ENCODE peak calls at places on chromosomes 5 and 9, in nine cellular contexts. R is stimulated activated CD8-positive, alpha-beta memory T cell treated with anti-CD3 and anti-CD28 coated beads, Interleukin-2, amount 100 ng/mL, for 1 hour; K is CD8-positive, alpha-beta T cell; Z is mucosa of gallbladder; Y is NCI-H1092 treated with DMSO at 0.1 percent for 48 hours; N is endodermal cell; V is head of caudate nucleus; H is NCI-H526; U is NCI-H2171 treated with DMSO at 0.1 percent for 48 hours. P is an unnamed sample.

GRCh38 chr9:109311731-109312130 is 9.1 kb downstream of the EPB41L4B start:
- DNase-seq in R (no peak), K (no peak), Z (no peak), Y (peak; percentile 64), N (no peak), V (no peak), H (peak; percentile 75), U (peak; percentile 98), P (no peak)

GRCh38 chr5:112885001-112885400 is 23.9 kb downstream of the SRP19 start:
- DNase-seq in R (no peak), K (no peak), Z (no peak), Y (no peak), N (no peak), V (peak; percentile 49), H (no peak), U (no peak), P (no peak)

GRCh38 chr5:170067152-170067551 is 38.5 kb upstream of the FOXI1 start:
- DNase-seq in R (no peak), K (no peak), Z (no peak), Y (no peak), N (no peak), V (no peak), H (peak; percentile 34), U (peak; percentile 62), P (no peak)

GRCh38 chr9:133999866-134000265 is 7.7 kb upstream of the VAV2 start:
- DNase-seq in R (no peak), K (no peak), Z (no peak), Y (no peak), N (no peak), V (no peak), H (no peak), U (no peak), P (no peak)

GRCh38 chr5:167819406-167819805 is 472.0 kb upstream of the WWC1 start:
- DNase-seq in R (no peak), K (no peak), Z (no peak), Y (no peak), N (no peak), V (no peak), H (no peak), U (no peak), P (no peak)

GRCh38 chr9:69976165-69976564 is 67.5 kb upstream of the MAMDC2 start:
- DNase-seq in R (no peak), K (no peak), Z (no peak), Y (no peak), N (no peak), V (no peak), H (no peak), U (peak; percentile 9), P (no peak)

GRCh38 chr5:176772271-176773210 is 37.8 kb upstream of the UNC5A start:
- DNase-seq in R (no peak), K (no peak), Z (no peak), Y (no peak), N (peak; percentile 31), V (no peak), H (no peak), U (no peak), P (no peak)

GRCh38 chr5:141475625-141476131 is at the start of gene PCDHGC3:
- DNase-seq in R (no peak), K (no peak), Z (peak; percentile 93), Y (peak; percentile 65), N (peak; percentile 97), V (peak; percentile 89), H (peak; percentile 94), U (peak; percentile 87), P (no peak)

GRCh38 chr9:125537442-125538091 is 169.4 kb downstream of the MAPKAP1 start:
- DNase-seq in R (no peak), K (no peak), Z (no peak), Y (no peak), N (no peak), V (no peak), H (no peak), U (no peak), P (no peak)

GRCh38 chr9:30078195-30078594 is 2306.2 kb upstream of the ACO1 start:
- DNase-seq in R (no peak), K (no peak), Z (no peak), Y (no peak), N (no peak), V (no peak), H (no peak), U (no peak), P (no peak)

GRCh38 chr5:20601678-20602100 is 613.7 kb upstream of the CDH18 start:
- DNase-seq in R (no peak), K (no peak), Z (no peak), Y (no peak), N (peak; percentile 89), V (no peak), H (peak; percentile 69), U (peak; percentile 44), P (no peak)

GRCh38 chr9:76756273-76756650 is 8.0 kb upstream of the PCA3 start:
- DNase-seq in R (no peak), K (no peak), Z (peak; percentile 16), Y (peak; percentile 73), N (peak; percentile 80), V (peak; percentile 24), H (peak; percentile 52), U (peak; percentile 41), P (no peak)

GRCh38 chr9:98861881-98862501 is 54.5 kb downstream of the GALNT12 start:
- DNase-seq in R (no peak), K (no peak), Z (no peak), Y (no peak), N (no peak), V (no peak), H (no peak), U (no peak), P (no peak)

GRCh38 chr9:134683714-134684374 is 42.2 kb downstream of the COL5A1 start:
- DNase-seq in R (no peak), K (no peak), Z (no peak), Y (no peak), N (no peak), V (no peak), H (no peak), U (no peak), P (no peak)

GRCh38 chr9:137727716-137728115 is 108.9 kb downstream of the EHMT1 start:
- DNase-seq in R (no peak), K (no peak), Z (no peak), Y (no peak), N (no peak), V (no peak), H (no peak), U (no peak), P (no peak)

GRCh38 chr9:127919253-127919815 is 2.5 kb upstream of the ST6GALNAC4 start:
- DNase-seq in R (no peak), K (no peak), Z (peak; percentile 89), Y (no peak), N (no peak), V (peak; percentile 69), H (no peak), U (no peak), P (no peak)

GRCh38 chr5:173265433-173265832 is 30.4 kb upstream of the NKX2-5 start:
- DNase-seq in R (no peak), K (no peak), Z (no peak), Y (no peak), N (no peak), V (no peak), H (no peak), U (no peak), P (no peak)

GRCh38 chr5:181053760-181054122 is 13.7 kb downstream of the BTNL9 start:
- DNase-seq in R (no peak), K (no peak), Z (no peak), Y (no peak), N (no peak), V (no peak), H (no peak), U (no peak), P (no peak)

GRCh38 chr9:78620303-78620702 is 323.4 kb downstream of the PSAT1 start:
- DNase-seq in R (no peak), K (no peak), Z (no peak), Y (no peak), N (no peak), V (no peak), H (no peak), U (no peak), P (no peak)

GRCh38 chr5:159965031-159965837 is 43.7 kb upstream of the TTC1 start:
- DNase-seq in R (no peak), K (no peak), Z (peak; percentile 40), Y (peak; percentile 0), N (peak; percentile 90), V (peak; percentile 17), H (peak; percentile 62), U (no peak), P (peak; percentile 2)

GRCh38 chr9:137619240-137620090 is 660 bp downstream of the EHMT1 start:
- DNase-seq in R (no peak), K (no peak), Z (no peak), Y (peak; percentile 19), N (no peak), V (peak; percentile 28), H (peak; percentile 47), U (peak; percentile 40), P (no peak)

GRCh38 chr9:133099726-133100517 is 21.1 kb downstream of the RALGDS start:
- DNase-seq in R (no peak), K (no peak), Z (no peak), Y (no peak), N (no peak), V (no peak), H (no peak), U (no peak), P (no peak)

GRCh38 chr9:119273325-119273904 is 95.8 kb downstream of the BRINP1 start:
- DNase-seq in R (no peak), K (no peak), Z (no peak), Y (no peak), N (no peak), V (no peak), H (no peak), U (no peak), P (no peak)

GRCh38 chr5:151126199-151126645 is 31.4 kb downstream of the ANXA6 start:
- DNase-seq in R (peak; percentile 47), K (peak; percentile 67), Z (peak; percentile 68), Y (peak; percentile 34), N (peak; percentile 92), V (peak; percentile 73), H (peak; percentile 53), U (no peak), P (peak; percentile 9)

GRCh38 chr5:180332051-180332517 is 21.1 kb downstream of the GFPT2 start:
- DNase-seq in R (no peak), K (no peak), Z (no peak), Y (no peak), N (peak; percentile 95), V (peak; percentile 67), H (no peak), U (no peak), P (no peak)

GRCh38 chr5:6849569-6849968 is 136.3 kb downstream of the TENT4A start:
- DNase-seq in R (no peak), K (no peak), Z (no peak), Y (no peak), N (peak; percentile 4), V (peak; percentile 22), H (no peak), U (no peak), P (no peak)

GRCh38 chr9:5951686-5952211 is 61.1 kb downstream of the MLANA start:
- DNase-seq in R (no peak), K (no peak), Z (no peak), Y (no peak), N (no peak), V (no peak), H (no peak), U (no peak), P (no peak)